ENCODE peak calls at places on chromosomes 1 and 21, in nine cellular contexts. One of them, this sample, is unnamed.
A peak's percentile ranks its signal among the peaks of the same experiment; 100 is the strongest.

GRCh38 chr1:157084720-157085119 is 14.9 kb downstream of the ETV3L start:
- DNase-seq in CMK: no peak
- DNase-seq in NCI-H2029 treated with DMSO at 0.1 percent for 48 hours: no peak
- DNase-seq in iPS-NIHi11: no peak
- DNase-seq in NCI-H510A treated with DMSO at 0.1 percent for 48 hours: no peak
- DNase-seq in DMS153: no peak
- DNase-seq in central memory CD4-positive, alpha-beta T cell: no peak
- DNase-seq in suprapubic skin: no peak
- DNase-seq in neuronal stem cell: no peak
- DNase-seq in this sample: no peak

GRCh38 chr1:77683142-77683835 is 831 bp upstream of the ZZZ3 start:
- DNase-seq in CMK: peak; percentile 79
- DNase-seq in NCI-H2029 treated with DMSO at 0.1 percent for 48 hours: peak; percentile 87
- DNase-seq in iPS-NIHi11: peak; percentile 86
- DNase-seq in NCI-H510A treated with DMSO at 0.1 percent for 48 hours: peak; percentile 97
- DNase-seq in DMS153: peak; percentile 81
- DNase-seq in central memory CD4-positive, alpha-beta T cell: peak; percentile 93
- DNase-seq in suprapubic skin: peak; percentile 95
- DNase-seq in neuronal stem cell: peak; percentile 89
- DNase-seq in this sample: peak; percentile 54

GRCh38 chr1:202807926-202808757 is at the start of gene KDM5B:
- DNase-seq in CMK: peak; percentile 83
- DNase-seq in NCI-H2029 treated with DMSO at 0.1 percent for 48 hours: no peak
- DNase-seq in iPS-NIHi11: peak; percentile 79
- DNase-seq in NCI-H510A treated with DMSO at 0.1 percent for 48 hours: peak; percentile 57
- DNase-seq in DMS153: peak; percentile 67
- DNase-seq in central memory CD4-positive, alpha-beta T cell: peak; percentile 56
- DNase-seq in suprapubic skin: peak; percentile 81
- DNase-seq in neuronal stem cell: peak; percentile 73
- DNase-seq in this sample: peak; percentile 45

GRCh38 chr1:183361081-183361480 is 57.1 kb downstream of the NMNAT2 start:
- DNase-seq in CMK: no peak
- DNase-seq in NCI-H2029 treated with DMSO at 0.1 percent for 48 hours: no peak
- DNase-seq in iPS-NIHi11: no peak
- DNase-seq in NCI-H510A treated with DMSO at 0.1 percent for 48 hours: no peak
- DNase-seq in DMS153: no peak
- DNase-seq in central memory CD4-positive, alpha-beta T cell: no peak
- DNase-seq in suprapubic skin: no peak
- DNase-seq in neuronal stem cell: no peak
- DNase-seq in this sample: no peak

GRCh38 chr1:22808846-22809501 is 98.3 kb downstream of the EPHB2 start:
- DNase-seq in CMK: no peak
- DNase-seq in NCI-H2029 treated with DMSO at 0.1 percent for 48 hours: no peak
- DNase-seq in iPS-NIHi11: no peak
- DNase-seq in NCI-H510A treated with DMSO at 0.1 percent for 48 hours: no peak
- DNase-seq in DMS153: no peak
- DNase-seq in central memory CD4-positive, alpha-beta T cell: no peak
- DNase-seq in suprapubic skin: no peak
- DNase-seq in neuronal stem cell: no peak
- DNase-seq in this sample: no peak

GRCh38 chr1:108880850-108881249 is 4.1 kb downstream of the GPSM2 start:
- DNase-seq in CMK: no peak
- DNase-seq in NCI-H2029 treated with DMSO at 0.1 percent for 48 hours: no peak
- DNase-seq in iPS-NIHi11: no peak
- DNase-seq in NCI-H510A treated with DMSO at 0.1 percent for 48 hours: no peak
- DNase-seq in DMS153: no peak
- DNase-seq in central memory CD4-positive, alpha-beta T cell: no peak
- DNase-seq in suprapubic skin: no peak
- DNase-seq in neuronal stem cell: no peak
- DNase-seq in this sample: no peak

GRCh38 chr1:170388489-170388888 is 143.5 kb upstream of the GORAB start:
- DNase-seq in CMK: no peak
- DNase-seq in NCI-H2029 treated with DMSO at 0.1 percent for 48 hours: no peak
- DNase-seq in iPS-NIHi11: no peak
- DNase-seq in NCI-H510A treated with DMSO at 0.1 percent for 48 hours: no peak
- DNase-seq in DMS153: no peak
- DNase-seq in central memory CD4-positive, alpha-beta T cell: no peak
- DNase-seq in suprapubic skin: no peak
- DNase-seq in neuronal stem cell: no peak
- DNase-seq in this sample: no peak

GRCh38 chr1:153506831-153507413 is 28.9 kb downstream of the S100A6 start:
- DNase-seq in CMK: no peak
- DNase-seq in NCI-H2029 treated with DMSO at 0.1 percent for 48 hours: no peak
- DNase-seq in iPS-NIHi11: no peak
- DNase-seq in NCI-H510A treated with DMSO at 0.1 percent for 48 hours: no peak
- DNase-seq in DMS153: no peak
- DNase-seq in central memory CD4-positive, alpha-beta T cell: no peak
- DNase-seq in suprapubic skin: peak; percentile 84
- DNase-seq in neuronal stem cell: no peak
- DNase-seq in this sample: no peak

GRCh38 chr1:175788586-175789252 is 45.3 kb upstream of the TNR start:
- DNase-seq in CMK: no peak
- DNase-seq in NCI-H2029 treated with DMSO at 0.1 percent for 48 hours: no peak
- DNase-seq in iPS-NIHi11: no peak
- DNase-seq in NCI-H510A treated with DMSO at 0.1 percent for 48 hours: no peak
- DNase-seq in DMS153: no peak
- DNase-seq in central memory CD4-positive, alpha-beta T cell: no peak
- DNase-seq in suprapubic skin: no peak
- DNase-seq in neuronal stem cell: no peak
- DNase-seq in this sample: no peak

GRCh38 chr1:12121212-12122000 is 45.4 kb upstream of the TNFRSF1B start:
- DNase-seq in CMK: no peak
- DNase-seq in NCI-H2029 treated with DMSO at 0.1 percent for 48 hours: no peak
- DNase-seq in iPS-NIHi11: no peak
- DNase-seq in NCI-H510A treated with DMSO at 0.1 percent for 48 hours: no peak
- DNase-seq in DMS153: no peak
- DNase-seq in central memory CD4-positive, alpha-beta T cell: peak; percentile 46
- DNase-seq in suprapubic skin: no peak
- DNase-seq in neuronal stem cell: no peak
- DNase-seq in this sample: no peak

GRCh38 chr1:92953491-92953890 is 7.8 kb downstream of the DIPK1A start:
- DNase-seq in CMK: no peak
- DNase-seq in NCI-H2029 treated with DMSO at 0.1 percent for 48 hours: no peak
- DNase-seq in iPS-NIHi11: no peak
- DNase-seq in NCI-H510A treated with DMSO at 0.1 percent for 48 hours: no peak
- DNase-seq in DMS153: no peak
- DNase-seq in central memory CD4-positive, alpha-beta T cell: peak; percentile 45
- DNase-seq in suprapubic skin: no peak
- DNase-seq in neuronal stem cell: no peak
- DNase-seq in this sample: no peak

GRCh38 chr21:36747114-36747814 is 48.3 kb downstream of the SIM2 start:
- DNase-seq in CMK: peak; percentile 26
- DNase-seq in NCI-H2029 treated with DMSO at 0.1 percent for 48 hours: no peak
- DNase-seq in iPS-NIHi11: peak; percentile 50
- DNase-seq in NCI-H510A treated with DMSO at 0.1 percent for 48 hours: no peak
- DNase-seq in DMS153: no peak
- DNase-seq in central memory CD4-positive, alpha-beta T cell: no peak
- DNase-seq in suprapubic skin: no peak
- DNase-seq in neuronal stem cell: no peak
- DNase-seq in this sample: no peak

GRCh38 chr1:235127774-235128452 is 724 bp downstream of the TOMM20 start:
- DNase-seq in CMK: no peak
- DNase-seq in NCI-H2029 treated with DMSO at 0.1 percent for 48 hours: no peak
- DNase-seq in iPS-NIHi11: no peak
- DNase-seq in NCI-H510A treated with DMSO at 0.1 percent for 48 hours: no peak
- DNase-seq in DMS153: no peak
- DNase-seq in central memory CD4-positive, alpha-beta T cell: no peak
- DNase-seq in suprapubic skin: no peak
- DNase-seq in neuronal stem cell: no peak
- DNase-seq in this sample: no peak

GRCh38 chr1:228794810-228795209 is 59.5 kb downstream of the RHOU start:
- DNase-seq in CMK: no peak
- DNase-seq in NCI-H2029 treated with DMSO at 0.1 percent for 48 hours: no peak
- DNase-seq in iPS-NIHi11: no peak
- DNase-seq in NCI-H510A treated with DMSO at 0.1 percent for 48 hours: no peak
- DNase-seq in DMS153: no peak
- DNase-seq in central memory CD4-positive, alpha-beta T cell: no peak
- DNase-seq in suprapubic skin: no peak
- DNase-seq in neuronal stem cell: no peak
- DNase-seq in this sample: no peak

GRCh38 chr1:154866995-154867795 is 2.9 kb downstream of the KCNN3 start:
- DNase-seq in CMK: no peak
- DNase-seq in NCI-H2029 treated with DMSO at 0.1 percent for 48 hours: no peak
- DNase-seq in iPS-NIHi11: no peak
- DNase-seq in NCI-H510A treated with DMSO at 0.1 percent for 48 hours: no peak
- DNase-seq in DMS153: no peak
- DNase-seq in central memory CD4-positive, alpha-beta T cell: no peak
- DNase-seq in suprapubic skin: no peak
- DNase-seq in neuronal stem cell: no peak
- DNase-seq in this sample: no peak

GRCh38 chr1:6342031-6342430 is 51.5 kb downstream of the ACOT7 start:
- DNase-seq in CMK: no peak
- DNase-seq in NCI-H2029 treated with DMSO at 0.1 percent for 48 hours: no peak
- DNase-seq in iPS-NIHi11: no peak
- DNase-seq in NCI-H510A treated with DMSO at 0.1 percent for 48 hours: no peak
- DNase-seq in DMS153: no peak
- DNase-seq in central memory CD4-positive, alpha-beta T cell: no peak
- DNase-seq in suprapubic skin: no peak
- DNase-seq in neuronal stem cell: no peak
- DNase-seq in this sample: no peak

GRCh38 chr1:201561604-201562003 is 22.7 kb downstream of the NAV1 start:
- DNase-seq in CMK: no peak
- DNase-seq in NCI-H2029 treated with DMSO at 0.1 percent for 48 hours: no peak
- DNase-seq in iPS-NIHi11: no peak
- DNase-seq in NCI-H510A treated with DMSO at 0.1 percent for 48 hours: no peak
- DNase-seq in DMS153: no peak
- DNase-seq in central memory CD4-positive, alpha-beta T cell: no peak
- DNase-seq in suprapubic skin: no peak
- DNase-seq in neuronal stem cell: no peak
- DNase-seq in this sample: no peak

This sample was measured in Panc1.